ENCODE peak calls at places on chromosome 21, in five cellular contexts. S, Y, K, C and L are unnamed samples.

GRCh38 chr21:14762734-14763694 is 216.9 kb upstream of the SAMSN1 start:
- DNase-seq in S (no peak), Y (no peak), K (no peak), C (peak; percentile 89), L (no peak)

GRCh38 chr21:43597052-43597451 is 62.2 kb downstream of the HSF2BP start:
- DNase-seq in S (peak; percentile 64), Y (no peak), K (peak; percentile 93), C (no peak), L (no peak)

GRCh38 chr21:27648560-27648959 is 681.7 kb upstream of the ADAMTS5 start:
- DNase-seq in S (peak; percentile 90), Y (no peak), K (peak; percentile 67), C (no peak), L (peak; percentile 20)

GRCh38 chr21:25862596-25862995 is 127.8 kb downstream of the GABPA start:
- DNase-seq in S (peak; percentile 59), Y (no peak), K (peak; percentile 12), C (peak; percentile 42), L (no peak)

GRCh38 chr21:43766734-43767497 is 9.2 kb downstream of the CSTB start:
- DNase-seq in S (no peak), Y (peak; percentile 45), K (no peak), C (no peak), L (no peak)

GRCh38 chr21:29144736-29145353 is 14.4 kb downstream of the MAP3K7CL start:
- DNase-seq in S (no peak), Y (no peak), K (no peak), C (no peak), L (no peak)

GRCh38 chr21:35227774-35228173 is 178.7 kb upstream of the RUNX1 start:
- DNase-seq in S (no peak), Y (peak; percentile 41), K (no peak), C (peak; percentile 94), L (no peak)

GRCh38 chr21:39385299-39386145 is 36.6 kb upstream of the HMGN1 start:
- DNase-seq in S (peak; percentile 84), Y (peak; percentile 90), K (peak; percentile 63), C (no peak), L (peak; percentile 33)

GRCh38 chr21:38993561-38993960 is 187.8 kb downstream of the ETS2 start:
- DNase-seq in S (peak; percentile 98), Y (peak; percentile 45), K (peak; percentile 85), C (no peak), L (peak; percentile 61)

GRCh38 chr21:42193131-42193671 is 25.7 kb upstream of the ABCG1 start:
- DNase-seq in S (peak; percentile 57), Y (no peak), K (peak; percentile 3), C (no peak), L (no peak)

GRCh38 chr21:14881863-14882262 is 182.9 kb downstream of the NRIP1 start:
- DNase-seq in S (no peak), Y (no peak), K (no peak), C (no peak), L (no peak)

GRCh38 chr21:26964379-26964778 is 2.5 kb downstream of the ADAMTS5 start:
- DNase-seq in S (no peak), Y (peak; percentile 35), K (no peak), C (no peak), L (no peak)

GRCh38 chr21:35303085-35303484 is 254.0 kb upstream of the RUNX1 start:
- DNase-seq in S (peak; percentile 78), Y (no peak), K (peak; percentile 93), C (no peak), L (peak; percentile 84)

DNA sequence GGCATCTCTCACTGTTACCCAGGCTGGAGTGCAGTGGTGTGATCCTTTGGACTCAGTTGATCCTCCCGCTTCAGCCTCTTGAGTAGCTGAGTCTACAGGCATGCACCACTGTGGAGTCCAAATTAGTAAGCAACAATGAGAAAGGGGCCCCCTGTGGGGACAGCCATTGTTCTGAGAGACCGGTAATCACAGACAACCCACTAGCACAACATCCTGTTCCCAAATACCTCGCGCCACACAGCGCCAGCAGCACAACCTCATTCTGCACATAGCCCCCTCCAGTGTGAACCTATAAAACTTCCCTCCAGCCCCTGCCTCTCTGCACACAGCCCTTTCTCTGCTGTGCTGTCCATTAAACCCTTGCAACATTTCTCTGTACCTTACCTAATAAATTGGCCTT is 226.4 kb downstream of the DYRK1A start:
- DNase-seq in S (peak; percentile 12), Y (no peak), K (no peak), C (no peak), L (no peak)
- H3K4me3 ChIP-seq in S (no peak overlapping the region), Y (no peak overlapping the region), K (no peak overlapping the region), C (no peak overlapping the region), L (no peak overlapping the region)

DNA sequence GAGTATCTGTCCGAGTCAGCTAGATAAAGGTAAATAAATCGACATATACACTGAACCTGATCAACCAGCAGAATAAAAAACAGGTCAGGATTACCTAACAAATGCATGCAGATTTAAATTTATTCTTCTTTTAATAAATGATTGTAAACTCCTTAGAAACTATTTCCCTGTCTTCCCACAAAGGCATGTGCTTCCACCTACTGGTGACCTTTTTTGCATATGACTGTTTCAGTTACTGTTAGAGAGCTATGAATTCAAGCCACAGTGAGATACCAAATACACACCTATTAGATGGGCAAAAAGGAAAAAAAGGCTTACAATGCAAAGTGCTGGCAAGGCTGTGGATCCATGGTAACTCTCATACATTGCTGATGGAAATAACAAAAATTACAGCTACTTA is 957.4 kb upstream of the NCAM2 start:
- DNase-seq in S (no peak), Y (no peak), K (no peak), C (peak; percentile 10), L (no peak)
- TF ChIP-seq CTCF in S (no peak), Y (no peak), K (no peak), C (peak; percentile 25), L (no peak)

GRCh38 chr21:17044696-17045095 is 468.1 kb upstream of the CXADR start:
- DNase-seq in S (no peak), Y (no peak), K (no peak), C (no peak), L (no peak)
- H3K4me3 ChIP-seq in S (no peak overlapping the region), Y (no peak overlapping the region), K (no peak overlapping the region), C (no peak overlapping the region), L (no peak overlapping the region)

GRCh38 chr21:45357436-45358260 is 47.3 kb upstream of the COL18A1 start:
- DNase-seq in S (no peak), Y (peak; percentile 24), K (no peak), C (no peak), L (no peak)
- TF ChIP-seq CTCF in S (peak; percentile 4), Y (no peak), K (no peak), C (no peak), L (peak; percentile 5)

DNA sequence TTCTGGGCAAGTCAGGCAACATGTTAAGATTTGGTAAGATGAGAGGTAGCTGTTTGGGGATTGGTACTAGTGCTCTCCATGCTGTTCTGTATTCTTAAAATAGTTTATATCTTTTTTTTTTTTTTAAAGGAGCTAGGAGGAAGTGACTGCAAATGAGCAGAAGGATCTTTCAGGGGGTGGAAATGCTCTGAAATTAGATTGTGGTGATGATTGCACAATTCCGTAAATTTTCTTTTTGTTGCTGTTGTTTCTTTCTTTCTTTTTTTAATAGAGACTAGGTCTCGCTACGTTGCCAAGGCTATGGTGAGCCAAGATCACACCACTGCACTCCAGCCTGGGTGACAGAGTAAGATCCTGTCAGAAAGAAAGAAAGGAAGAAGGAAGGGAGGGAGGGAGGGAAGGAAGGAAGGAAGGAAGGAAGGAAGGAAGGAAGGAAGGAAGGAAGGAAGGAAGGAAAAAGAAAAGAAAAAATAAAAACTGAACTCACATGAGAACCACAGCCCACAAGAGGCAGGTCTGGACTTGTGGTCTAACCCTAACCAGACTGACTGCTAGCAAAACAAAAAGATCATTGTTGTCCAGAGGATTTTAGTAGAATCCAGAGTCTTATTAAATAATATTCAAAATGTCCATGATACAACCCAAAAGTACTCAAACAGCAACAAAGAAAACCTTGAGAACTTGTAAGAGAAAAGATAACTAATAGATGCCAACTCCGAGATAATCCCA is 4.5 kb upstream of the ITGB2 start:
- DNase-seq in S (peak; percentile 80), Y (no peak), K (peak; percentile 36), C (no peak), L (peak; percentile 62)
- H3K4me3 ChIP-seq in S (no peak overlapping the region), Y (no peak overlapping the region), K (no peak overlapping the region), C (no peak overlapping the region), L (no peak overlapping the region)

GRCh38 chr21:31660134-31660565 is 657 bp downstream of the SOD1 start:
- DNase-seq in S (peak; percentile 25), Y (peak; percentile 61), K (no peak), C (peak; percentile 52), L (no peak)

GRCh38 chr21:31658053-31658452 is 1.4 kb upstream of the SOD1 start:
- DNase-seq in S (no peak), Y (peak; percentile 74), K (no peak), C (no peak), L (no peak)

GRCh38 chr21:31663584-31664249 is 4.2 kb downstream of the SOD1 start:
- DNase-seq in S (no peak), Y (no peak), K (no peak), C (no peak), L (no peak)

GRCh38 chr21:31656199-31657095 is 3.0 kb upstream of the SOD1 start:
- DNase-seq in S (no peak), Y (no peak), K (peak; percentile 42), C (no peak), L (peak; percentile 27)

DNA sequence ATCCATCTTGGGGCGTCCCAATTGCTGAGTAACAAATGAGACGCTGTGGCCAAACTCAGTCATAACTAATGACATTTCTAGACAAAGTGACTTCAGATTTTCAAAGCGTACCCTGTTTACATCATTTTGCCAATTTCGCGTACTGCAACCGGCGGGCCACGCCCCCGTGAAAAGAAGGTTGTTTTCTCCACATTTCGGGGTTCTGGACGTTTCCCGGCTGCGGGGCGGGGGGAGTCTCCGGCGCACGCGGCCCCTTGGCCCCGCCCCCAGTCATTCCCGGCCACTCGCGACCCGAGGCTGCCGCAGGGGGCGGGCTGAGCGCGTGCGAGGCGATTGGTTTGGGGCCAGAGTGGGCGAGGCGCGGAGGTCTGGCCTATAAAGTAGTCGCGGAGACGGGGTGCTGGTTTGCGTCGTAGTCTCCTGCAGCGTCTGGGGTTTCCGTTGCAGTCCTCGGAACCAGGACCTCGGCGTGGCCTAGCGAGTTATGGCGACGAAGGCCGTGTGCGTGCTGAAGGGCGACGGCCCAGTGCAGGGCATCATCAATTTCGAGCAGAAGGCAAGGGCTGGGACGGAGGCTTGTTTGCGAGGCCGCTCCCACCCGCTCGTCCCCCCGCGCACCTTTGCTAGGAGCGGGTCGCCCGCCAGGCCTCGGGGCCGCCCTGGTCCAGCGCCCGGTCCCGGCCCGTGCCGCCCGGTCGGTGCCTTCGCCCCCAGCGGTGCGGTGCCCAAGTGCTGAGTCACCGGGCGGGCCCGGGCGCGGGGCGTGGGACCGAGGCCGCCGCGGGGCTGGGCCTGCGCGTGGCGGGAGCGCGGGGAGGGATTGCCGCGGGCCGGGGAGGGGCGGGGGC is at the start of gene SOD1:
- DNase-seq in S (peak; percentile 94), Y (peak; percentile 96), K (peak; percentile 80), C (peak; percentile 100), L (peak; percentile 64)
- TF ChIP-seq CTCF in S (no peak), Y (peak; percentile 11), K (no peak), C (no peak), L (no peak)

DNA sequence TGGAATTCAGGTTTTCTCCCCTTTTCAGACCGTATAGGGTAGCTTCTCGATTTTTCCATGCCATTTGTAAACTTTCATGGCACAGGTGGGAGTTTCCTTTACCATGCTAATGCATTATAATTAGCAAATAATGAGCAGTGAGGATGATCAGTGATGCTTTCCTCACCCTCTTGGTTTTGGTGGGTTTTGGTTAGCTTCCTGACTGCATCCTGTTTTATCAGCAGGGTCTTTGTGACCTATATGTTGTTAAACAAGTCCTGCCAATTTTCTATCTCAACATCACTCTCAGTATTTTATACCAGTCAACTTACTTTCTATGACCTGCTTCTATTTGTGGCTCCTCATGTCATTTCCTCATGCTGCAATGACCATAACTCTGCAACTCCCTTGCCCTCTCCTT is 1345.1 kb downstream of the NCAM2 start:
- DNase-seq in S (no peak), Y (no peak), K (no peak), C (no peak), L (no peak)
- H3K4me3 ChIP-seq in S (no peak overlapping the region), Y (no peak overlapping the region), K (no peak overlapping the region), C (no peak overlapping the region), L (no peak overlapping the region)